ENCODE peak calls at places on chromosomes 4 and X, in nine cellular contexts. A is T1000; N is T-helper 2 cell; J is caudate nucleus; D is activated B cell treated with CpG ODN at 0.5 μM for 24 hours; Z is GM04504; R is ureter; B is stimulated activated CD4-positive, alpha-beta T cell treated with anti-CD3 and anti-CD28 coated beads, Interleukin-15, amount 100 ng/mL, for 24 hours; I is lung microvascular endothelial cell. C is an unnamed sample.

GRCh38 chr4:38210396-38211114 is 250.4 kb downstream of the PTTG2 start:
- DNase-seq in D (no peak), I (peak; percentile 32), A (no peak), R (no peak), J (no peak), Z (no peak), B (no peak), N (no peak), C (no peak)

GRCh38 chrX:21528076-21528475 is 130.1 kb downstream of the KLHL34 start:
- DNase-seq in N (no peak), R (no peak), J (no peak), B (no peak), A (no peak), Z (no peak), D (no peak), I (peak; percentile 36), C (no peak)

GRCh38 chrX:39238017-39238416 is 436.8 kb downstream of the MID1IP1 start:
- DNase-seq in A (no peak), D (no peak), Z (no peak), N (no peak), R (no peak), B (peak; percentile 15), J (no peak), I (no peak), C (no peak)

GRCh38 chrX:129511689-129512088 is 11.6 kb downstream of the SMARCA1 start:
- DNase-seq in I (no peak), R (no peak), A (no peak), N (no peak), B (no peak), J (no peak), Z (no peak), D (no peak), C (no peak)

GRCh38 chr4:126268106-126268505 is 953.4 kb downstream of the FAT4 start:
- DNase-seq in A (no peak), J (no peak), I (no peak), N (no peak), Z (no peak), D (no peak), R (no peak), B (no peak), C (no peak)

GRCh38 chr4:136847881-136848621 is 684.2 kb downstream of the PCDH18 start:
- DNase-seq in D (no peak), B (no peak), Z (no peak), R (no peak), A (no peak), I (no peak), J (no peak), N (no peak), C (no peak)

GRCh38 chr4:26723216-26723615 is 137.4 kb upstream of the STIM2 start:
- DNase-seq in J (no peak), B (peak; percentile 2), R (no peak), Z (no peak), D (no peak), I (no peak), N (no peak), A (no peak), C (no peak)

GRCh38 chr4:83043801-83044407 is 8.9 kb downstream of the COPS4 start:
- DNase-seq in B (no peak), J (no peak), N (no peak), I (no peak), R (no peak), D (no peak), A (no peak), Z (peak; percentile 67), C (no peak)

C was measured in NCI-H748 treated with DMSO at 0.1 percent for 48 hours.